ENCODE peak calls at places on chromosomes 5 and 9, in four cellular contexts. One of them, this sample, is unnamed. For H3K4me1, the result is how much of the 10 kb centered on the place peaks cover.

GRCh38 chr9:35797311-35798109 is 6.1 kb downstream of the NPR2 start:
- DNase-seq in GM23248: no peak
- DNase-seq in IMR-90: peak
- DNase-seq in kidney: no peak
- DNase-seq in this sample: no peak

GRCh38 chr5:73515232-73515631 is 17.0 kb downstream of the BTF3 start:
- DNase-seq in GM23248: no peak
- DNase-seq in IMR-90: no peak
- DNase-seq in kidney: no peak
- DNase-seq in this sample: peak

GRCh38 chr5:157184117-157184516 is 3.5 kb downstream of the ITK start:
- DNase-seq in GM23248: no peak
- DNase-seq in IMR-90: no peak
- DNase-seq in kidney: no peak
- DNase-seq in this sample: no peak

GRCh38 chr5:142871056-142871879 is 101.1 kb downstream of the ARHGAP26 start:
- DNase-seq in GM23248: no peak
- DNase-seq in IMR-90: no peak
- DNase-seq in kidney: peak
- DNase-seq in this sample: no peak

GRCh38 chr5:180806351-180807011 is 3.9 kb upstream of the MGAT1 start:
- DNase-seq in GM23248: no peak
- DNase-seq in IMR-90: no peak
- DNase-seq in kidney: peak
- DNase-seq in this sample: no peak

GRCh38 chr9:76810377-76810957 is 46.2 kb downstream of the PCA3 start:
- DNase-seq in GM23248: peak
- DNase-seq in IMR-90: peak
- DNase-seq in kidney: no peak
- DNase-seq in this sample: peak

GRCh38 chr5:14748180-14748900 is 83.8 kb downstream of the OTULIN start:
- DNase-seq in GM23248: peak
- DNase-seq in IMR-90: no peak
- DNase-seq in kidney: no peak
- DNase-seq in this sample: peak

GRCh38 chr9:27853529-27853928 is 280.2 kb upstream of the C9orf72 start:
- DNase-seq in GM23248: no peak
- DNase-seq in IMR-90: no peak
- DNase-seq in kidney: no peak
- DNase-seq in this sample: no peak

GRCh38 chr9:83423815-83424707 is 114.1 kb downstream of the FRMD3 start:
- DNase-seq in GM23248: no peak
- DNase-seq in IMR-90: no peak
- DNase-seq in kidney: no peak
- DNase-seq in this sample: no peak

GRCh38 chr5:18992264-18992663 is 995.7 kb downstream of the CDH18 start:
- DNase-seq in GM23248: no peak
- DNase-seq in IMR-90: no peak
- DNase-seq in kidney: no peak
- DNase-seq in this sample: peak

GRCh38 chr9:12554636-12555035 is 138.5 kb upstream of the TYRP1 start:
- DNase-seq in GM23248: peak
- DNase-seq in IMR-90: peak
- DNase-seq in kidney: no peak
- DNase-seq in this sample: peak

GRCh38 chr9:91151014-91151740 is 210.5 kb downstream of the AUH start:
- DNase-seq in GM23248: peak
- DNase-seq in IMR-90: peak
- DNase-seq in kidney: no peak
- DNase-seq in this sample: no peak

GRCh38 chr9:33823801-33824200 is 6.8 kb downstream of the UBE2R2 start:
- DNase-seq in GM23248: no peak
- DNase-seq in IMR-90: no peak
- DNase-seq in kidney: no peak
- DNase-seq in this sample: no peak
- H3K4me1 ChIP-seq in GM23248: under half
- H3K4me1 ChIP-seq in IMR-90: under half
- H3K4me1 ChIP-seq in kidney: under half
- H3K4me1 ChIP-seq in this sample: under half

DNA sequence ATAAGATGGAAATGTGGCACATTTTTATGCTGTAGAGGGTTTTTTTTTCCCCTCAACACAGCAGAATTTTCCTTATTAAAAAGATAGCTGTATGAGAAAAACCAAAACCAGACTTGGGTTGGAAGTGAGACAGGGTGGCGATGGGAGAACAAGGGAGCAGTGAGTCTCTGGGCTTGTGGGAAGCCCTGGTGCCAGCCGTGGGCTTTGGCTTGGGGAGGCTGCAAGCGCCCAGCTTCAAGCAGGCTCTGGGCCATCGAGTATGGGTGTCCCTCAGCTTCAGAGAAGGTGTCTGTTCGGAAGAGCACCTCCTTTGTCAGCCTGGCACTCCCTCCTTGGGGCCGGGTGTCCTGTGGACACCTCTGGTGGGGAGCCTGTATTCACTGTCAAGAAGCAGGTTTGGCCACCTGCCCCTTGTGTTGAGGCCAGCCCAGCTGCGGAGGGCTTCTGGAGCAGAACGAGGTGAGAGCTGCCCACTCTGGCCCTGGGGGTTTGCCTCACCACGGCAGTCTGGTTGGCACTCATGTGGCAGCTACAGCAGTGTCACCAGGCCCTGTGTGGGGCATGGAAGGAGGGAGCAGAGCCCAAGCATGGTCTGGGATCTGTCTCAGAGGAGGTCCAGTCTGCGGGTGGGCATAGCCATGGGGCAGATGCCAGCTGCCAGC is 37.6 kb upstream of the ANGPTL2 start:
- DNase-seq in GM23248: peak
- DNase-seq in IMR-90: no peak
- DNase-seq in kidney: peak
- DNase-seq in this sample: no peak
- H3K9ac ChIP-seq in GM23248: peak
- H3K9ac ChIP-seq in IMR-90: no peak
- H3K9ac ChIP-seq in kidney: no peak
- H3K9ac ChIP-seq in this sample: no peak

GRCh38 chr5:78576376-78576775 is 72.2 kb downstream of the LHFPL2 start:
- DNase-seq in GM23248: no peak
- DNase-seq in IMR-90: no peak
- DNase-seq in kidney: no peak
- DNase-seq in this sample: no peak

GRCh38 chr5:78573318-78573717 is 75.3 kb downstream of the LHFPL2 start:
- DNase-seq in GM23248: no peak
- DNase-seq in IMR-90: no peak
- DNase-seq in kidney: no peak
- DNase-seq in this sample: no peak

GRCh38 chr5:78577051-78577807 is 71.3 kb downstream of the LHFPL2 start:
- DNase-seq in GM23248: peak
- DNase-seq in IMR-90: no peak
- DNase-seq in kidney: no peak
- DNase-seq in this sample: no peak

GRCh38 chr5:78574157-78574673 is 74.4 kb downstream of the LHFPL2 start:
- DNase-seq in GM23248: no peak
- DNase-seq in IMR-90: no peak
- DNase-seq in kidney: no peak
- DNase-seq in this sample: no peak

DNA sequence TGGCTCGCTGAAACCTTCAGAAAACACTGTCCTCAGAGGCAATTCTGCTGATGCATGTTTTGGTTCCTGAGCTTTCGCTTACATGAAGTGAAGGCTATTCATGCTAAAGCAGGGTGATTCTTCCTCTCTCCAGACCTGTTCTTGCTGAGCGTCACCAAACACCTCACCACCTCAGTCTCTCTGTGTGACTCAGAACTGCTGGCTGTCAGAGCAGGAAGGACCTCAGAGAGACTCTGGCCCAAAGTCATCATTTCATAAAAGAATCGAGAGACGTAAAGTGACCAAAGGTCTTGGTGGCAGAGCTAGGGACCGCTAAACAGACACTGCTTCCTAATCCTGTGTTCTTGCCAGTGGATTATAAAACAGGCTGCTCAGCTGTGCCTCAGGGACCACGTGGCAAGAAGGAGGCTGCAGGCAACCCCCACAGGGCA is 73.8 kb downstream of the LHFPL2 start:
- DNase-seq in GM23248: peak
- DNase-seq in IMR-90: peak
- DNase-seq in kidney: no peak
- DNase-seq in this sample: peak
- H3K4me1 ChIP-seq in GM23248: under half
- H3K4me1 ChIP-seq in IMR-90: under half
- H3K4me1 ChIP-seq in kidney: under half
- H3K4me1 ChIP-seq in this sample: under half

GRCh38 chr5:147234098-147234824 is 565 bp upstream of the STK32A start:
- DNase-seq in GM23248: peak
- DNase-seq in IMR-90: no peak
- DNase-seq in kidney: no peak
- DNase-seq in this sample: no peak

GRCh38 chr5:147240266-147240985 is 5.6 kb downstream of the STK32A start:
- DNase-seq in GM23248: no peak
- DNase-seq in IMR-90: no peak
- DNase-seq in kidney: no peak
- DNase-seq in this sample: no peak

GRCh38 chr5:147234825-147235635 is at the start of gene STK32A:
- DNase-seq in GM23248: peak
- DNase-seq in IMR-90: no peak
- DNase-seq in kidney: peak
- DNase-seq in this sample: peak
- H3K9ac ChIP-seq in GM23248: no peak
- H3K9ac ChIP-seq in IMR-90: no peak
- H3K9ac ChIP-seq in kidney: peak
- H3K9ac ChIP-seq in this sample: no peak

DNA sequence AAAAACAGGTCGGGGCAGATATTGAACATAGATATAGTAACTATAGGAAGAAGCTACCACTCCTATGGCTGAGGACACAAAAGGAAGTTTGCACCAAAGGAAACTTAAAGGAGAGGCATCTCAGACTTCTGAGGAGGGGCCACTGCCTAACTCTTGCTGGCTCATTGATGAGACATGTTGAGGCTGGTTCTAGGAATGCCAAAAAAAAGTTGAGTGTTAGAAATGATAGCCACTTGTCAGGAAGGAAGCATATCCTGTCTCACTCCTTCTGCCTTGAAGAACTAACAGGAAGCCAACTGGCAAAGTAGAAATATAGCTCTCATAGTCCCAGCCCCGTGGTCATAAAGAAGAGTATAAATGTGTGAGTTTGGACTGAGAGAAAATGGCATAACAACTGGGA is 23.3 kb upstream of the STOM start:
- DNase-seq in GM23248: peak
- DNase-seq in IMR-90: peak
- DNase-seq in kidney: no peak
- DNase-seq in this sample: peak
- H3K4me1 ChIP-seq in GM23248: under half
- H3K4me1 ChIP-seq in IMR-90: under half
- H3K4me1 ChIP-seq in kidney: under half
- H3K4me1 ChIP-seq in this sample: under half

DNA sequence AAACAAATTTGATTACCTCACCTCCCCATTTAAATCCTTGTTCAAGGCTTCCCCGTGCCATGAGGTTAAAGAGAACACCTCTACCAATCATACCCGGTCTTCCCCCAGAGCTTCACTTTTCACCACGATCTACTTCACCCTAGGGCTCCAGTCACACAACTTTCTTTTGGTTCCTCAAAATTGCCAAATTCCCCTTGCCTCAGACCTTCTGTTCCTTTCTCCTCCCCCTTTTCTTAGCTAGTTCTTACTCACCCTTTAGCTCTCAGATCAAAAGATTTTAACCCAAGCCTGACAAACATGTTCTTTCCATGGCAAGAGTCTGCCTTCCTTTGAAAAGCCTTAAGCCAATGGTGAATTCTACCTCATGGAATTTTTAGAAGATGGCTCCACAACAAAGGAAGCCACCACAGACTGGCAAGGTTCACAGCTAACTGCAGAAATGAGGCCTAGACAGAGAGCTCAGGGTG is 56.7 kb downstream of the MAPKAP1 start:
- DNase-seq in GM23248: peak
- DNase-seq in IMR-90: peak
- DNase-seq in kidney: no peak
- DNase-seq in this sample: peak
- H3K9ac ChIP-seq in GM23248: peak
- H3K9ac ChIP-seq in IMR-90: no peak
- H3K9ac ChIP-seq in kidney: no peak
- H3K9ac ChIP-seq in this sample: peak

DNA sequence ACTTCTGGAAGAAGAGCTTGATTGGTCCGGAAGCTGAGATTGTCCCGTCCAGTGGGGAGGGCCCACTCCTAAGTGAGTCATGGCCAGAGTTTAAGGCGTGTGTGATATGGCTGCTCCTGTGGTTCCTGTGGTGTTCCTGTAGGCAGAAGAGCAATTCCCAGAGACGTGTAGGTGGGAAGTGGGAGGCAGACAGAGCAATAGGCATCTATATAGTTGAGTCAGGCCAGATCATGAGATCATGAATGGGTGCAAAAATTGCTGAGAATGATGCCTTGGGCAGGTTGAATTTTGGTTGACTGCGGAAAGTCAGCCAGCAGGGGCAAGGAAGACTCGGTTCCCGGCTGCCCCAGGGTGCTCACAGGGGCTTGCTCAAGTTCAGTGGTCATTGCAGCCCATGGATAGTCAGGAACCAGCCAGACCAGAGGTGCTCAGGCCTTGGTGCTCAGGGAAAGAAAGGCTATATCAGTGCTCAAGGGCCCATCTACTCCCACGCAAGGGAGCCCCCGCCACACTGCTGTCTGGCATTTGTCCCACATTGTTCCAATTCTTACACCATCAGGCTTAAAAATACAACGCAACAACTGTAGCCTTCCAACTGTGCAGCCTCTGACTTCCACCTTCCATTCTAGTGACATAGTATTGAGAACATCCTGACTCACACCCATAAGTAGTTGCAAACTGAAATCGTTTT is 21.0 kb upstream of the GSN start:
- DNase-seq in GM23248: peak
- DNase-seq in IMR-90: peak
- DNase-seq in kidney: no peak
- DNase-seq in this sample: no peak
- H3K4me1 ChIP-seq in GM23248: under half
- H3K4me1 ChIP-seq in IMR-90: under half
- H3K4me1 ChIP-seq in kidney: under half
- H3K4me1 ChIP-seq in this sample: under half

GRCh38 chr5:55421074-55421529 is 113.3 kb downstream of the MTREX start:
- DNase-seq in GM23248: peak
- DNase-seq in IMR-90: peak
- DNase-seq in kidney: no peak
- DNase-seq in this sample: peak
- H3K9ac ChIP-seq in GM23248: peak
- H3K9ac ChIP-seq in IMR-90: no peak
- H3K9ac ChIP-seq in kidney: no peak
- H3K9ac ChIP-seq in this sample: no peak

DNA sequence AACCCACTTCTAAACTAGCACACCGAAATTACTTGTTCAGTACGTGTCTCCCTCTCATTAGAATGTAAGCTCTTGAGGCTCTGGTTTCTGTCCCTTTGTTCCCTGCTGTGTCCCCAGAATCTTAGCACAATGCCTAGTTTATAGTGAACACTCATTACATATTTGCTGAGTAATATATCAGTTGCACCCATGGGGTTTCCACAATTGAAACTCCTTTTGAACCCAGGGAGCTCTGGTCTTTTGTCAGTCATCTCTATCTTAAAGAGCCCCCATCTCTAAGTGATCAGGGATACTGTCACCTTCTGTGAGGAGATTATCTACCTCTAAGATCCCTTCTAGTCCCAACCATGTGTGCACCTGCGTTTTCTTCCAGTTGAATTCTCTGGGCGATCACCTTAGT is 12.8 kb downstream of the CAMK4 start:
- DNase-seq in GM23248: no peak
- DNase-seq in IMR-90: no peak
- DNase-seq in kidney: no peak
- DNase-seq in this sample: no peak
- H3K4me1 ChIP-seq in GM23248: under half
- H3K4me1 ChIP-seq in IMR-90: under half
- H3K4me1 ChIP-seq in kidney: under half
- H3K4me1 ChIP-seq in this sample: under half

GRCh38 chr5:172715421-172715780 is 55.6 kb downstream of the DUSP1 start:
- DNase-seq in GM23248: no peak
- DNase-seq in IMR-90: no peak
- DNase-seq in kidney: no peak
- DNase-seq in this sample: no peak
- H3K9ac ChIP-seq in GM23248: peak
- H3K9ac ChIP-seq in IMR-90: no peak
- H3K9ac ChIP-seq in kidney: peak
- H3K9ac ChIP-seq in this sample: peak

This sample was measured in PC-3.